ENCODE peak calls at places on chromosomes 7 and 10, in four cellular contexts. One of them, this sample, is unnamed.

GRCh38 chr7:55977831-55978230 is 13.4 kb downstream of the NIPSNAP2 start:
- DNase-seq in HCT116: no peak
- DNase-seq in endothelial cell: no peak
- DNase-seq in neural crest cell: no peak
- DNase-seq in this sample: no peak

GRCh38 chr10:124671486-124672075 is 72.6 kb downstream of the FAM53B start:
- DNase-seq in HCT116: peak; percentile 34
- DNase-seq in endothelial cell: no peak
- DNase-seq in neural crest cell: no peak
- DNase-seq in this sample: no peak

GRCh38 chr7:47422631-47423030 is 159.3 kb downstream of the TNS3 start:
- DNase-seq in HCT116: no peak
- DNase-seq in endothelial cell: no peak
- DNase-seq in neural crest cell: no peak
- DNase-seq in this sample: no peak

GRCh38 chr10:85979598-85979997 is 387.0 kb downstream of the GRID1 start:
- DNase-seq in HCT116: no peak
- DNase-seq in endothelial cell: no peak
- DNase-seq in neural crest cell: no peak
- DNase-seq in this sample: peak; percentile 24

GRCh38 chr7:155829796-155830470 is 17.7 kb upstream of the SHH start:
- DNase-seq in HCT116: no peak
- DNase-seq in endothelial cell: no peak
- DNase-seq in neural crest cell: no peak
- DNase-seq in this sample: no peak

GRCh38 chr10:74821501-74821900 is 4.9 kb upstream of the KAT6B start:
- DNase-seq in HCT116: no peak
- DNase-seq in endothelial cell: no peak
- DNase-seq in neural crest cell: no peak
- DNase-seq in this sample: no peak

GRCh38 chr7:80929619-80930018 is 10.8 kb upstream of the SEMA3C start:
- DNase-seq in HCT116: no peak
- DNase-seq in endothelial cell: no peak
- DNase-seq in neural crest cell: no peak
- DNase-seq in this sample: no peak

GRCh38 chr10:80530251-80530650 is 7.5 kb upstream of the SH2D4B start:
- DNase-seq in HCT116: peak; percentile 27
- DNase-seq in endothelial cell: no peak
- DNase-seq in neural crest cell: no peak
- DNase-seq in this sample: no peak

GRCh38 chr10:25280076-25280475 is 105.3 kb downstream of the GPR158 start:
- DNase-seq in HCT116: no peak
- DNase-seq in endothelial cell: no peak
- DNase-seq in neural crest cell: no peak
- DNase-seq in this sample: no peak

GRCh38 chr10:112244197-112244596 is 39.0 kb upstream of the TECTB start:
- DNase-seq in HCT116: no peak
- DNase-seq in endothelial cell: no peak
- DNase-seq in neural crest cell: no peak
- DNase-seq in this sample: no peak

GRCh38 chr10:95519132-95519487 is 42.1 kb downstream of the SORBS1 start:
- DNase-seq in HCT116: no peak
- DNase-seq in endothelial cell: no peak
- DNase-seq in neural crest cell: no peak
- DNase-seq in this sample: no peak

GRCh38 chr7:43302211-43302711 is 189.8 kb downstream of the HECW1 start:
- DNase-seq in HCT116: no peak
- DNase-seq in endothelial cell: peak; percentile 26
- DNase-seq in neural crest cell: no peak
- DNase-seq in this sample: no peak

GRCh38 chr10:5996696-5997095 is 19.4 kb upstream of the IL15RA start:
- DNase-seq in HCT116: no peak
- DNase-seq in endothelial cell: no peak
- DNase-seq in neural crest cell: no peak
- DNase-seq in this sample: no peak

GRCh38 chr7:10793995-10794780 is 179.5 kb upstream of the PHF14 start:
- DNase-seq in HCT116: no peak
- DNase-seq in endothelial cell: no peak
- DNase-seq in neural crest cell: no peak
- DNase-seq in this sample: no peak

GRCh38 chr10:64209574-64209973 is 688.4 kb downstream of the REEP3 start:
- DNase-seq in HCT116: peak; percentile 61
- DNase-seq in endothelial cell: no peak
- DNase-seq in neural crest cell: no peak
- DNase-seq in this sample: no peak

GRCh38 chr7:26657139-26657753 is 207.1 kb downstream of the SKAP2 start:
- DNase-seq in HCT116: no peak
- DNase-seq in endothelial cell: peak; percentile 14
- DNase-seq in neural crest cell: no peak
- DNase-seq in this sample: no peak

GRCh38 chr10:73887038-73888015 is 13.0 kb upstream of the CAMK2G start:
- DNase-seq in HCT116: peak; percentile 88
- DNase-seq in endothelial cell: peak; percentile 30
- DNase-seq in neural crest cell: no peak
- DNase-seq in this sample: no peak

GRCh38 chr10:103493362-103493871 is at the start of gene NEURL1:
- DNase-seq in HCT116: no peak
- DNase-seq in endothelial cell: no peak
- DNase-seq in neural crest cell: peak; percentile 27
- DNase-seq in this sample: no peak

GRCh38 chr10:34635111-34635510 is 180.0 kb downstream of the PARD3 start:
- DNase-seq in HCT116: no peak
- DNase-seq in endothelial cell: no peak
- DNase-seq in neural crest cell: no peak
- DNase-seq in this sample: no peak

GRCh38 chr10:53314856-53315255 is 542.3 kb upstream of the MBL2 start:
- DNase-seq in HCT116: no peak
- DNase-seq in endothelial cell: no peak
- DNase-seq in neural crest cell: no peak
- DNase-seq in this sample: no peak

GRCh38 chr10:126448091-126448490 is 59.8 kb upstream of the ADAM12 start:
- DNase-seq in HCT116: no peak
- DNase-seq in endothelial cell: no peak
- DNase-seq in neural crest cell: no peak
- DNase-seq in this sample: no peak

GRCh38 chr10:67976292-67977245 is 92.1 kb downstream of the SIRT1 start:
- DNase-seq in HCT116: no peak
- DNase-seq in endothelial cell: no peak
- DNase-seq in neural crest cell: no peak
- DNase-seq in this sample: no peak

GRCh38 chr10:66819691-66820090 is 106.1 kb upstream of the LRRTM3 start:
- DNase-seq in HCT116: no peak
- DNase-seq in endothelial cell: no peak
- DNase-seq in neural crest cell: no peak
- DNase-seq in this sample: no peak

GRCh38 chr7:44511863-44512468 is 21.5 kb upstream of the NUDCD3 start:
- DNase-seq in HCT116: no peak
- DNase-seq in endothelial cell: no peak
- DNase-seq in neural crest cell: no peak
- DNase-seq in this sample: peak; percentile 47

GRCh38 chr10:48685731-48686130 is 1.1 kb downstream of the WDFY4 start:
- DNase-seq in HCT116: no peak
- DNase-seq in endothelial cell: no peak
- DNase-seq in neural crest cell: no peak
- DNase-seq in this sample: peak; percentile 18

GRCh38 chr7:128928159-128928558 is 9.6 kb upstream of the IRF5 start:
- DNase-seq in HCT116: no peak
- DNase-seq in endothelial cell: no peak
- DNase-seq in neural crest cell: no peak
- DNase-seq in this sample: no peak
- TF ChIP-seq CTCF in HCT116: no peak
- TF ChIP-seq CTCF in endothelial cell: no peak
- TF ChIP-seq CTCF in neural crest cell: no peak
- TF ChIP-seq CTCF in this sample: no peak

GRCh38 chr7:22109761-22110160 is 164.1 kb upstream of the CDCA7L start:
- DNase-seq in HCT116: peak; percentile 6
- DNase-seq in endothelial cell: peak; percentile 45
- DNase-seq in neural crest cell: no peak
- DNase-seq in this sample: no peak
- TF ChIP-seq CTCF in HCT116: no peak
- TF ChIP-seq CTCF in endothelial cell: no peak
- TF ChIP-seq CTCF in neural crest cell: no peak
- TF ChIP-seq CTCF in this sample: no peak

GRCh38 chr7:97218767-97219166 is 101.3 kb downstream of the SDHAF3 start:
- DNase-seq in HCT116: no peak
- DNase-seq in endothelial cell: no peak
- DNase-seq in neural crest cell: no peak
- DNase-seq in this sample: no peak

GRCh38 chr7:97219237-97219636 is 101.7 kb downstream of the SDHAF3 start:
- DNase-seq in HCT116: no peak
- DNase-seq in endothelial cell: no peak
- DNase-seq in neural crest cell: no peak
- DNase-seq in this sample: no peak

DNA sequence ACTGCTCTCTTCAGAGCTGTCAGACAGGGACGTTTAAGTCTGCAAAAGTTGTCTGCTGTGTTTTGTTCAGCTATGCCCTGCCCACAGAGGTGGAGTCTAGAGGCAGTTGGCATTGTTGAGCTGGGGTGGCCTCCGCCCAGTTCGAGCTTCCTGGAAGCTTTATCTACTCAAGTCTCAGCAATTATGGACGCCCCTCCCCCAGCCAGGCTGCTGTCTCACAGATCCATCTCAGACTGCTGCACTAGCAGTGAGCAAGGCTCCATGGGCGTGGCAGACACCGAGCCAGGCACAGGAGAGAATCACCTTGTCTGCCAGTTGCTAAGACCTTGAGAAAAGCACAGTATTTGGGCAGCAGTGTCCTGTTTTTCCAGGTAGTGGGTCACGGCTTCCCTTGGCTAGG is 98.1 kb downstream of the SDHAF3 start:
- DNase-seq in HCT116: no peak
- DNase-seq in endothelial cell: no peak
- DNase-seq in neural crest cell: no peak
- DNase-seq in this sample: no peak
- TF ChIP-seq CTCF in HCT116: no peak
- TF ChIP-seq CTCF in endothelial cell: no peak
- TF ChIP-seq CTCF in neural crest cell: no peak
- TF ChIP-seq CTCF in this sample: no peak

GRCh38 chr7:33536398-33536797 is 368.9 kb upstream of the BMPER start:
- DNase-seq in HCT116: no peak
- DNase-seq in endothelial cell: no peak
- DNase-seq in neural crest cell: no peak
- DNase-seq in this sample: no peak

GRCh38 chr7:33534830-33535229 is 370.5 kb upstream of the BMPER start:
- DNase-seq in HCT116: no peak
- DNase-seq in endothelial cell: peak; percentile 12
- DNase-seq in neural crest cell: no peak
- DNase-seq in this sample: no peak

GRCh38 chr7:33529070-33529469 is 376.3 kb upstream of the BMPER start:
- DNase-seq in HCT116: no peak
- DNase-seq in endothelial cell: no peak
- DNase-seq in neural crest cell: no peak
- DNase-seq in this sample: no peak

DNA sequence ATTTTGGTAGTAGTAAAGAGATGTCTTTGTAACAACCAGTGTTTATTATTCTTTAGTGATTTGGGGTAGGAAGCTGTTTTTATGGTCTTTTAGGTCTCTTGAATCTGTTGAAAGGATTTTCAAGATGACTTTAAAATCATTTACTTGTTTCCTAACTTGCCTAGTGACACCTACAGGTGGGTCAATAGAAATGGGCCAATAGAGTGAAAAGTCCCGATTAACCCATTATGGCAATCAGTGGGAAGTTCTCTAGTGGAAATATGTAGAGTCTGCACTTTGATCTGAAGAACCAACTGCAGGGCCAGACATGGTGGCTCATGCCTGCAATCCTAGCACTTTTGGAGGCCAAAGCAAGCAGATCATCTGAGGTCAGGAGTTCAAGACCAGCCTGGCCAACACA is 374.7 kb upstream of the BMPER start:
- DNase-seq in HCT116: no peak
- DNase-seq in endothelial cell: no peak
- DNase-seq in neural crest cell: no peak
- DNase-seq in this sample: no peak
- TF ChIP-seq CTCF in HCT116: no peak
- TF ChIP-seq CTCF in endothelial cell: no peak
- TF ChIP-seq CTCF in neural crest cell: no peak
- TF ChIP-seq CTCF in this sample: no peak

GRCh38 chr7:876077-876971 is at the start of gene GET4:
- DNase-seq in HCT116: peak; percentile 82
- DNase-seq in endothelial cell: peak; percentile 97
- DNase-seq in neural crest cell: peak; percentile 97
- DNase-seq in this sample: peak; percentile 100
- TF ChIP-seq CTCF in HCT116: no peak
- TF ChIP-seq CTCF in endothelial cell: no peak
- TF ChIP-seq CTCF in neural crest cell: peak; percentile 32
- TF ChIP-seq CTCF in this sample: peak; percentile 38

GRCh38 chr10:100710151-100710871 is 35.1 kb upstream of the PAX2 start:
- DNase-seq in HCT116: no peak
- DNase-seq in endothelial cell: peak; percentile 43
- DNase-seq in neural crest cell: peak; percentile 55
- DNase-seq in this sample: no peak

GRCh38 chr10:100709146-100709545 is 36.2 kb upstream of the PAX2 start:
- DNase-seq in HCT116: no peak
- DNase-seq in endothelial cell: no peak
- DNase-seq in neural crest cell: no peak
- DNase-seq in this sample: no peak

GRCh38 chr10:100707261-100707848 is 38.0 kb upstream of the PAX2 start:
- DNase-seq in HCT116: no peak
- DNase-seq in endothelial cell: no peak
- DNase-seq in neural crest cell: no peak
- DNase-seq in this sample: no peak

GRCh38 chr10:100709655-100710054 is 35.7 kb upstream of the PAX2 start:
- DNase-seq in HCT116: no peak
- DNase-seq in endothelial cell: no peak
- DNase-seq in neural crest cell: no peak
- DNase-seq in this sample: no peak

DNA sequence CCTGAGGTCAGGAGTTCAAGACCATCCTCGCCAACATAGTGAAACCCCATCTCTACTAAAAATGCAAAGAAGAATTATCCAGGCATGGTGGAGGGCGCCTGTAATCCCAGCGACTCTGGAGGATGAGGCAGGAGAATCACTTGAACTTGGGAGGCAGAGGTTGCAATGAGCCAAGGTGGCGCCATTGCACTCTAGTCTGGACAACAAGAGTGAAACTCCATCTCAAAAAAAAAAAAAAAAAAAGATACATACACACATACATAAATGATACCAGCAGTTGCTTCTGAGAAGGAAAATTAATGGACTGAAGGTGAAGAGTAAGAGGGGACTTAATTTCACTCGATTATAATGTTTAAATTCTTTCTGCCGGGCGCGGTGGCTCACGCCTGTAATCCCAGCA is 40.2 kb upstream of the PAX2 start:
- DNase-seq in HCT116: peak; percentile 22
- DNase-seq in endothelial cell: no peak
- DNase-seq in neural crest cell: no peak
- DNase-seq in this sample: no peak
- TF ChIP-seq CTCF in HCT116: peak; percentile 35
- TF ChIP-seq CTCF in endothelial cell: no peak
- TF ChIP-seq CTCF in neural crest cell: no peak
- TF ChIP-seq CTCF in this sample: no peak